ENCODE peak calls at places on chromosomes 12 and 14, in four cellular contexts. One of them, this sample, is unnamed.

GRCh38 chr12:116599285-116600122 is 40.3 kb downstream of the MAP1LC3B2 start:
- DNase-seq in psoas muscle: peak
- DNase-seq in cardiac fibroblast: peak
- DNase-seq in PC-3: peak
- DNase-seq in this sample: no peak

GRCh38 chr12:103800252-103800771 is 40.7 kb downstream of the NT5DC3 start:
- DNase-seq in psoas muscle: peak
- DNase-seq in cardiac fibroblast: peak
- DNase-seq in PC-3: no peak
- DNase-seq in this sample: no peak

GRCh38 chr12:92337128-92337527 is 191.5 kb upstream of the BTG1 start:
- DNase-seq in psoas muscle: no peak
- DNase-seq in cardiac fibroblast: no peak
- DNase-seq in PC-3: peak
- DNase-seq in this sample: no peak

GRCh38 chr12:23002381-23002780 is 377.4 kb downstream of the ETNK1 start:
- DNase-seq in psoas muscle: no peak
- DNase-seq in cardiac fibroblast: no peak
- DNase-seq in PC-3: no peak
- DNase-seq in this sample: no peak

GRCh38 chr12:47818701-47819543 is 781 bp downstream of the HDAC7 start:
- DNase-seq in psoas muscle: peak
- DNase-seq in cardiac fibroblast: peak
- DNase-seq in PC-3: no peak
- DNase-seq in this sample: no peak

GRCh38 chr12:43151406-43152080 is 400.5 kb downstream of the ADAMTS20 start:
- DNase-seq in psoas muscle: no peak
- DNase-seq in cardiac fibroblast: no peak
- DNase-seq in PC-3: no peak
- DNase-seq in this sample: peak

GRCh38 chr12:87603727-87604126 is 425.5 kb downstream of the C12orf50 start:
- DNase-seq in psoas muscle: no peak
- DNase-seq in cardiac fibroblast: no peak
- DNase-seq in PC-3: no peak
- DNase-seq in this sample: no peak

GRCh38 chr12:3527181-3527580 is 36.2 kb downstream of the PRMT8 start:
- DNase-seq in psoas muscle: no peak
- DNase-seq in cardiac fibroblast: peak
- DNase-seq in PC-3: peak
- DNase-seq in this sample: peak

GRCh38 chr12:7832059-7832696 is 40.5 kb downstream of the SLC2A14 start:
- DNase-seq in psoas muscle: no peak
- DNase-seq in cardiac fibroblast: peak
- DNase-seq in PC-3: peak
- DNase-seq in this sample: peak

GRCh38 chr12:3214508-3215365 is 137.6 kb downstream of the TSPAN9 start:
- DNase-seq in psoas muscle: no peak
- DNase-seq in cardiac fibroblast: no peak
- DNase-seq in PC-3: peak
- DNase-seq in this sample: no peak

GRCh38 chr14:49287004-49287403 is 299.2 kb downstream of the RPS29 start:
- DNase-seq in psoas muscle: no peak
- DNase-seq in cardiac fibroblast: no peak
- DNase-seq in PC-3: no peak
- DNase-seq in this sample: no peak

GRCh38 chr12:12636641-12637040 is 25.0 kb downstream of the CREBL2 start:
- DNase-seq in psoas muscle: no peak
- DNase-seq in cardiac fibroblast: no peak
- DNase-seq in PC-3: no peak
- DNase-seq in this sample: no peak

GRCh38 chr12:2489266-2489665 is 305.5 kb upstream of the FKBP4 start:
- DNase-seq in psoas muscle: no peak
- DNase-seq in cardiac fibroblast: no peak
- DNase-seq in PC-3: no peak
- DNase-seq in this sample: no peak

GRCh38 chr14:89466460-89466859 is 49.4 kb upstream of the FOXN3 start:
- DNase-seq in psoas muscle: no peak
- DNase-seq in cardiac fibroblast: no peak
- DNase-seq in PC-3: no peak
- DNase-seq in this sample: no peak

GRCh38 chr12:57934804-57935203 is 6.6 kb upstream of the ATP23 start:
- DNase-seq in psoas muscle: no peak
- DNase-seq in cardiac fibroblast: no peak
- DNase-seq in PC-3: no peak
- DNase-seq in this sample: no peak

GRCh38 chr14:53751650-53752049 is 205.0 kb downstream of the BMP4 start:
- DNase-seq in psoas muscle: no peak
- DNase-seq in cardiac fibroblast: no peak
- DNase-seq in PC-3: no peak
- DNase-seq in this sample: no peak

GRCh38 chr14:88202296-88202695 is 120.8 kb downstream of the KCNK10 start:
- DNase-seq in psoas muscle: no peak
- DNase-seq in cardiac fibroblast: no peak
- DNase-seq in PC-3: no peak
- DNase-seq in this sample: no peak

GRCh38 chr14:51139221-51139681 is 44.3 kb upstream of the TRIM9 start:
- DNase-seq in psoas muscle: no peak
- DNase-seq in cardiac fibroblast: no peak
- DNase-seq in PC-3: no peak
- DNase-seq in this sample: no peak

GRCh38 chr12:69527506-69528272 is 57.5 kb downstream of the FRS2 start:
- DNase-seq in psoas muscle: no peak
- DNase-seq in cardiac fibroblast: peak
- DNase-seq in PC-3: peak
- DNase-seq in this sample: no peak

GRCh38 chr12:110039085-110039807 is 9.1 kb downstream of the C12orf76 start:
- DNase-seq in psoas muscle: no peak
- DNase-seq in cardiac fibroblast: peak
- DNase-seq in PC-3: peak
- DNase-seq in this sample: peak

GRCh38 chr14:105857816-105858675 is 331.7 kb downstream of the TMEM121 start:
- DNase-seq in psoas muscle: no peak
- DNase-seq in cardiac fibroblast: no peak
- DNase-seq in PC-3: no peak
- DNase-seq in this sample: no peak

GRCh38 chr12:56590237-56590830 is 39.8 kb downstream of the BAZ2A start:
- DNase-seq in psoas muscle: no peak
- DNase-seq in cardiac fibroblast: peak
- DNase-seq in PC-3: peak
- DNase-seq in this sample: no peak

GRCh38 chr12:15719230-15719629 is 70.0 kb downstream of the EPS8 start:
- DNase-seq in psoas muscle: no peak
- DNase-seq in cardiac fibroblast: no peak
- DNase-seq in PC-3: peak
- DNase-seq in this sample: no peak

GRCh38 chr14:64510825-64511679 is 6.5 kb downstream of the ZBTB1 start:
- DNase-seq in psoas muscle: peak
- DNase-seq in cardiac fibroblast: peak
- DNase-seq in PC-3: peak
- DNase-seq in this sample: no peak

GRCh38 chr12:113438523-113439300 is 16.5 kb downstream of the SDSL start:
- DNase-seq in psoas muscle: no peak
- DNase-seq in cardiac fibroblast: no peak
- DNase-seq in PC-3: no peak
- DNase-seq in this sample: no peak

GRCh38 chr12:2384533-2385328 is 331.9 kb downstream of the CACNA1C start:
- DNase-seq in psoas muscle: no peak
- DNase-seq in cardiac fibroblast: peak
- DNase-seq in PC-3: no peak
- DNase-seq in this sample: peak

GRCh38 chr12:49963976-49964815 is 2.5 kb downstream of the AQP5 start:
- DNase-seq in psoas muscle: no peak
- DNase-seq in cardiac fibroblast: no peak
- DNase-seq in PC-3: no peak
- DNase-seq in this sample: no peak

GRCh38 chr12:49960474-49961110 is 1.1 kb upstream of the AQP5 start:
- DNase-seq in psoas muscle: no peak
- DNase-seq in cardiac fibroblast: no peak
- DNase-seq in PC-3: no peak
- DNase-seq in this sample: no peak

GRCh38 chr12:49961111-49961922 is at the start of gene AQP5:
- DNase-seq in psoas muscle: no peak
- DNase-seq in cardiac fibroblast: no peak
- DNase-seq in PC-3: no peak
- DNase-seq in this sample: no peak

GRCh38 chr12:49962861-49963765 is 1.4 kb downstream of the AQP5 start:
- DNase-seq in psoas muscle: peak
- DNase-seq in cardiac fibroblast: peak
- DNase-seq in PC-3: peak
- DNase-seq in this sample: no peak

GRCh38 chr12:49961993-49962764 is 507 bp downstream of the AQP5 start:
- DNase-seq in psoas muscle: no peak
- DNase-seq in cardiac fibroblast: no peak
- DNase-seq in PC-3: no peak
- DNase-seq in this sample: no peak
- H3K4me3 ChIP-seq in psoas muscle: no peak
- H3K4me3 ChIP-seq in cardiac fibroblast: no peak
- H3K4me3 ChIP-seq in PC-3: no peak
- H3K4me3 ChIP-seq in this sample: no peak

DNA sequence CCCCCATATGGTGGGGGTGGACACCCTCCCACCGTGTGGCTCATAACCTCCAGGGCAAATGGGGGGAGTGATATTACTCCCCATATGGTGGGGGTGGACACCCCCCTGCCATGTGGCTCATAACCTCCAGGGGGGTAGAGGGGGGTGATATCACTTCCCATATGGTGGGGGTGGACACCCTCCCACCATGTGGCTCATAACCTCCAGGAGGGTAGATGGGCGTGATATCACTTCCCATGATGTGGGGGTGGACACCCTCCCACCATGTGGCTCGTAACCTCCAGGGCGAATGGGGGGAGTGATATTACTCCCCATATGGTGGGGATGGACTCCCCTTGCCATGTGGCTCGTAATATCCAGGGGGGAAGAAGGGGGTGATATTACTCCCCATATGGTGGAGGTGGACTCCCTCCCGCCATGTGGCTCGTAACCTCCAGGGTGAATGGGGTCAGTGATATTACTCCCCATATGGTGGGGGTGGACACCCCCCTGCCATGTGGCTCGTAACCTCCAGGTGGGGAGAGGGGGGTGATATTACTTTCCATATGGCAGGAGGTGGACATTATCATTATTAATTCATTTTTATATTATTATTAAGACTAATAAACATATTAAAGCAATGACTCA is 51.2 kb upstream of the OXA1L start:
- DNase-seq in psoas muscle: no peak
- DNase-seq in cardiac fibroblast: no peak
- DNase-seq in PC-3: no peak
- DNase-seq in this sample: no peak
- TF ChIP-seq CTCF in psoas muscle: no peak
- TF ChIP-seq CTCF in cardiac fibroblast: no peak
- TF ChIP-seq CTCF in PC-3: no peak
- TF ChIP-seq CTCF in this sample: no peak

DNA sequence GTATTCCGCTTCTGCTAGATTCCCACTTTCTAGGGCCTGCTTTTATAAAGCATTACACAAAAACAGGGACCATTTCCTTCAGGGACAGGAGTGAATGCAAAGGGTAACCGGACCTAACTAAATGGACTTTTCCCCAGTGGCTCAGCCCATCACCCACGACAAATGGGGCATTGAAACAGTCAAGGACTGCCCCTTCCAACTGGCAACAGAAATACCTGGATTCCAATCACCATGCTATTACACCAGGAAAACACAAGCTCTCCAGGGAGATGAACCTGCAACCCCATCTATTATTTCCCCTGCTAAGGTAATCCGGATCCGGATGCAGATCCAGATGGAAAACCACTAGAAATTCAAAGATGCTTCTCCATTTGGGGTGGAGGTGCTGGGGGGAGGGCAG is 1.0 kb downstream of the MPHOSPH9 start:
- DNase-seq in psoas muscle: no peak
- DNase-seq in cardiac fibroblast: no peak
- DNase-seq in PC-3: no peak
- DNase-seq in this sample: no peak
- H3K4me3 ChIP-seq in psoas muscle: peak
- H3K4me3 ChIP-seq in cardiac fibroblast: peak
- H3K4me3 ChIP-seq in PC-3: peak
- H3K4me3 ChIP-seq in this sample: peak

GRCh38 chr12:62792526-62792925 is 142.4 kb downstream of the PPM1H start:
- DNase-seq in psoas muscle: no peak
- DNase-seq in cardiac fibroblast: no peak
- DNase-seq in PC-3: no peak
- DNase-seq in this sample: no peak

GRCh38 chr12:62789856-62790255 is 145.1 kb downstream of the PPM1H start:
- DNase-seq in psoas muscle: no peak
- DNase-seq in cardiac fibroblast: no peak
- DNase-seq in PC-3: no peak
- DNase-seq in this sample: no peak

GRCh38 chr12:62799126-62799736 is 135.7 kb downstream of the PPM1H start:
- DNase-seq in psoas muscle: no peak
- DNase-seq in cardiac fibroblast: peak
- DNase-seq in PC-3: peak
- DNase-seq in this sample: no peak

GRCh38 chr12:62793256-62794217 is 141.4 kb downstream of the PPM1H start:
- DNase-seq in psoas muscle: peak
- DNase-seq in cardiac fibroblast: peak
- DNase-seq in PC-3: peak
- DNase-seq in this sample: peak

GRCh38 chr12:62794218-62794583 is 140.7 kb downstream of the PPM1H start:
- DNase-seq in psoas muscle: no peak
- DNase-seq in cardiac fibroblast: no peak
- DNase-seq in PC-3: no peak
- DNase-seq in this sample: no peak
- TF ChIP-seq CTCF in psoas muscle: no peak
- TF ChIP-seq CTCF in cardiac fibroblast: no peak
- TF ChIP-seq CTCF in PC-3: no peak
- TF ChIP-seq CTCF in this sample: no peak

DNA sequence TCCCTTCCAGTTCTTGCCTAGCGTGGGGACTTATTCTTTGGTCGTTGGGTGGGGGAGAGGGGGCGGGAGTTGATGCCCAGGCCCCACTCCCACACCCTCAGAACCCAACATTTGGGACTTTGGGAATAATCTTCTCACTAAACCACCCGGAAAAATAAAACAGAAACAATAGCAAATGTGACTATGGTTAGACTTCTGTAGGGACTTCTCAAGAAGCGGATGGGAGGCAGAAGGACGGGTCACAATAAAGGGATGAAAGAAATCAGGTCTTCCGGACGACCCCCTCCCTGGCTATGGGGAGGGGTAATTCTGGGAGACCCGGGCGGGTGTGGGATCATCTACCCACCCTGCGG is 28.5 kb upstream of the SMUG1 start:
- DNase-seq in psoas muscle: no peak
- DNase-seq in cardiac fibroblast: no peak
- DNase-seq in PC-3: no peak
- DNase-seq in this sample: no peak
- H3K4me3 ChIP-seq in psoas muscle: peak
- H3K4me3 ChIP-seq in cardiac fibroblast: peak
- H3K4me3 ChIP-seq in PC-3: peak
- H3K4me3 ChIP-seq in this sample: peak

This sample was measured in AG04449.